ENCODE peak calls at places on chromosomes 4 and X, in nine cellular contexts. One of them, this sample, is unnamed.

GRCh38 chrX:17411189-17411588 is 36.2 kb downstream of the NHS start:
- DNase-seq in DND-41: no peak
- DNase-seq in CD14-positive monocyte: no peak
- DNase-seq in amygdala: no peak
- DNase-seq in stimulated activated CD8-positive, alpha-beta memory T cell treated with anti-CD3 and anti-CD28 coated beads, Interleukin-4, amount 100 ng/mL, for 24 hours: no peak
- DNase-seq in hepatocyte: no peak
- DNase-seq in mesenchymal stem cell: no peak
- DNase-seq in ACHN: no peak
- DNase-seq in GM04504: no peak
- DNase-seq in this sample: no peak

GRCh38 chrX:105226499-105226898 is 6.0 kb upstream of the TEX13A start:
- DNase-seq in DND-41: no peak
- DNase-seq in CD14-positive monocyte: no peak
- DNase-seq in amygdala: no peak
- DNase-seq in stimulated activated CD8-positive, alpha-beta memory T cell treated with anti-CD3 and anti-CD28 coated beads, Interleukin-4, amount 100 ng/mL, for 24 hours: no peak
- DNase-seq in hepatocyte: no peak
- DNase-seq in mesenchymal stem cell: no peak
- DNase-seq in ACHN: no peak
- DNase-seq in GM04504: no peak
- DNase-seq in this sample: no peak

GRCh38 chr4:99074816-99075215 is 13.8 kb downstream of the ADH5 start:
- DNase-seq in DND-41: no peak
- DNase-seq in CD14-positive monocyte: no peak
- DNase-seq in amygdala: no peak
- DNase-seq in stimulated activated CD8-positive, alpha-beta memory T cell treated with anti-CD3 and anti-CD28 coated beads, Interleukin-4, amount 100 ng/mL, for 24 hours: no peak
- DNase-seq in hepatocyte: no peak
- DNase-seq in mesenchymal stem cell: no peak
- DNase-seq in ACHN: no peak
- DNase-seq in GM04504: no peak
- DNase-seq in this sample: no peak

GRCh38 chr4:163367651-163368050 is 24.0 kb downstream of the NPY5R start:
- DNase-seq in DND-41: no peak
- DNase-seq in CD14-positive monocyte: no peak
- DNase-seq in amygdala: no peak
- DNase-seq in stimulated activated CD8-positive, alpha-beta memory T cell treated with anti-CD3 and anti-CD28 coated beads, Interleukin-4, amount 100 ng/mL, for 24 hours: no peak
- DNase-seq in hepatocyte: peak
- DNase-seq in mesenchymal stem cell: peak
- DNase-seq in ACHN: no peak
- DNase-seq in GM04504: no peak
- DNase-seq in this sample: no peak

GRCh38 chr4:84799318-84799717 is 167.2 kb downstream of the WDFY3 start:
- DNase-seq in DND-41: no peak
- DNase-seq in CD14-positive monocyte: no peak
- DNase-seq in amygdala: no peak
- DNase-seq in stimulated activated CD8-positive, alpha-beta memory T cell treated with anti-CD3 and anti-CD28 coated beads, Interleukin-4, amount 100 ng/mL, for 24 hours: no peak
- DNase-seq in hepatocyte: no peak
- DNase-seq in mesenchymal stem cell: no peak
- DNase-seq in ACHN: no peak
- DNase-seq in GM04504: no peak
- DNase-seq in this sample: no peak

GRCh38 chrX:69140837-69141236 is 24.4 kb downstream of the PJA1 start:
- DNase-seq in DND-41: no peak
- DNase-seq in CD14-positive monocyte: no peak
- DNase-seq in amygdala: no peak
- DNase-seq in stimulated activated CD8-positive, alpha-beta memory T cell treated with anti-CD3 and anti-CD28 coated beads, Interleukin-4, amount 100 ng/mL, for 24 hours: no peak
- DNase-seq in hepatocyte: no peak
- DNase-seq in mesenchymal stem cell: no peak
- DNase-seq in ACHN: no peak
- DNase-seq in GM04504: no peak
- DNase-seq in this sample: no peak

GRCh38 chrX:129496625-129497024 is 26.7 kb downstream of the SMARCA1 start:
- DNase-seq in DND-41: no peak
- DNase-seq in CD14-positive monocyte: no peak
- DNase-seq in amygdala: no peak
- DNase-seq in stimulated activated CD8-positive, alpha-beta memory T cell treated with anti-CD3 and anti-CD28 coated beads, Interleukin-4, amount 100 ng/mL, for 24 hours: no peak
- DNase-seq in hepatocyte: no peak
- DNase-seq in mesenchymal stem cell: peak
- DNase-seq in ACHN: no peak
- DNase-seq in GM04504: no peak
- DNase-seq in this sample: no peak

GRCh38 chr4:105976913-105977312 is 81.6 kb downstream of the NPNT start:
- DNase-seq in DND-41: no peak
- DNase-seq in CD14-positive monocyte: no peak
- DNase-seq in amygdala: no peak
- DNase-seq in stimulated activated CD8-positive, alpha-beta memory T cell treated with anti-CD3 and anti-CD28 coated beads, Interleukin-4, amount 100 ng/mL, for 24 hours: no peak
- DNase-seq in hepatocyte: no peak
- DNase-seq in mesenchymal stem cell: no peak
- DNase-seq in ACHN: no peak
- DNase-seq in GM04504: no peak
- DNase-seq in this sample: no peak

GRCh38 chr4:8026455-8026854 is 86.8 kb upstream of the AFAP1 start:
- DNase-seq in DND-41: no peak
- DNase-seq in CD14-positive monocyte: no peak
- DNase-seq in amygdala: no peak
- DNase-seq in stimulated activated CD8-positive, alpha-beta memory T cell treated with anti-CD3 and anti-CD28 coated beads, Interleukin-4, amount 100 ng/mL, for 24 hours: no peak
- DNase-seq in hepatocyte: no peak
- DNase-seq in mesenchymal stem cell: no peak
- DNase-seq in ACHN: no peak
- DNase-seq in GM04504: no peak
- DNase-seq in this sample: no peak

GRCh38 chrX:136963973-136964372 is 69.8 kb downstream of the GPR101 start:
- DNase-seq in DND-41: no peak
- DNase-seq in CD14-positive monocyte: no peak
- DNase-seq in amygdala: no peak
- DNase-seq in stimulated activated CD8-positive, alpha-beta memory T cell treated with anti-CD3 and anti-CD28 coated beads, Interleukin-4, amount 100 ng/mL, for 24 hours: no peak
- DNase-seq in hepatocyte: no peak
- DNase-seq in mesenchymal stem cell: no peak
- DNase-seq in ACHN: no peak
- DNase-seq in GM04504: no peak
- DNase-seq in this sample: no peak

GRCh38 chr4:76090241-76090691 is 15.8 kb downstream of the ART3 start:
- DNase-seq in DND-41: no peak
- DNase-seq in CD14-positive monocyte: peak
- DNase-seq in amygdala: no peak
- DNase-seq in stimulated activated CD8-positive, alpha-beta memory T cell treated with anti-CD3 and anti-CD28 coated beads, Interleukin-4, amount 100 ng/mL, for 24 hours: no peak
- DNase-seq in hepatocyte: peak
- DNase-seq in mesenchymal stem cell: peak
- DNase-seq in ACHN: no peak
- DNase-seq in GM04504: peak
- DNase-seq in this sample: no peak

GRCh38 chr4:3231431-3231980 is 17.5 kb upstream of the MSANTD1 start:
- DNase-seq in DND-41: no peak
- DNase-seq in CD14-positive monocyte: no peak
- DNase-seq in amygdala: no peak
- DNase-seq in stimulated activated CD8-positive, alpha-beta memory T cell treated with anti-CD3 and anti-CD28 coated beads, Interleukin-4, amount 100 ng/mL, for 24 hours: no peak
- DNase-seq in hepatocyte: no peak
- DNase-seq in mesenchymal stem cell: no peak
- DNase-seq in ACHN: no peak
- DNase-seq in GM04504: no peak
- DNase-seq in this sample: no peak

GRCh38 chr4:55318135-55318534 is 27.9 kb upstream of the SRD5A3 start:
- DNase-seq in DND-41: no peak
- DNase-seq in CD14-positive monocyte: no peak
- DNase-seq in amygdala: no peak
- DNase-seq in stimulated activated CD8-positive, alpha-beta memory T cell treated with anti-CD3 and anti-CD28 coated beads, Interleukin-4, amount 100 ng/mL, for 24 hours: no peak
- DNase-seq in hepatocyte: no peak
- DNase-seq in mesenchymal stem cell: no peak
- DNase-seq in ACHN: no peak
- DNase-seq in GM04504: no peak
- DNase-seq in this sample: no peak

GRCh38 chr4:2041234-2042130 is 17.6 kb upstream of the NAT8L start:
- DNase-seq in DND-41: peak
- DNase-seq in CD14-positive monocyte: peak
- DNase-seq in amygdala: no peak
- DNase-seq in stimulated activated CD8-positive, alpha-beta memory T cell treated with anti-CD3 and anti-CD28 coated beads, Interleukin-4, amount 100 ng/mL, for 24 hours: peak
- DNase-seq in hepatocyte: peak
- DNase-seq in mesenchymal stem cell: peak
- DNase-seq in ACHN: peak
- DNase-seq in GM04504: peak
- DNase-seq in this sample: peak

GRCh38 chr4:73864365-73864764 is 4.8 kb upstream of the CXCL1 start:
- DNase-seq in DND-41: no peak
- DNase-seq in CD14-positive monocyte: no peak
- DNase-seq in amygdala: no peak
- DNase-seq in stimulated activated CD8-positive, alpha-beta memory T cell treated with anti-CD3 and anti-CD28 coated beads, Interleukin-4, amount 100 ng/mL, for 24 hours: no peak
- DNase-seq in hepatocyte: peak
- DNase-seq in mesenchymal stem cell: no peak
- DNase-seq in ACHN: peak
- DNase-seq in GM04504: no peak
- DNase-seq in this sample: no peak

GRCh38 chr4:114658179-114658578 is 59.6 kb downstream of the UGT8 start:
- DNase-seq in DND-41: no peak
- DNase-seq in CD14-positive monocyte: no peak
- DNase-seq in amygdala: peak
- DNase-seq in stimulated activated CD8-positive, alpha-beta memory T cell treated with anti-CD3 and anti-CD28 coated beads, Interleukin-4, amount 100 ng/mL, for 24 hours: no peak
- DNase-seq in hepatocyte: no peak
- DNase-seq in mesenchymal stem cell: no peak
- DNase-seq in ACHN: no peak
- DNase-seq in GM04504: no peak
- DNase-seq in this sample: no peak

GRCh38 chrX:106615041-106615440 is 3.3 kb downstream of the RADX start:
- DNase-seq in DND-41: no peak
- DNase-seq in CD14-positive monocyte: no peak
- DNase-seq in amygdala: no peak
- DNase-seq in stimulated activated CD8-positive, alpha-beta memory T cell treated with anti-CD3 and anti-CD28 coated beads, Interleukin-4, amount 100 ng/mL, for 24 hours: no peak
- DNase-seq in hepatocyte: no peak
- DNase-seq in mesenchymal stem cell: peak
- DNase-seq in ACHN: no peak
- DNase-seq in GM04504: no peak
- DNase-seq in this sample: no peak

GRCh38 chr4:1638873-1639272 is 45.2 kb downstream of the FAM53A start:
- DNase-seq in DND-41: no peak
- DNase-seq in CD14-positive monocyte: no peak
- DNase-seq in amygdala: no peak
- DNase-seq in stimulated activated CD8-positive, alpha-beta memory T cell treated with anti-CD3 and anti-CD28 coated beads, Interleukin-4, amount 100 ng/mL, for 24 hours: no peak
- DNase-seq in hepatocyte: no peak
- DNase-seq in mesenchymal stem cell: no peak
- DNase-seq in ACHN: no peak
- DNase-seq in GM04504: no peak
- DNase-seq in this sample: no peak

GRCh38 chr4:74635074-74635473 is 159.2 kb downstream of the BTC start:
- DNase-seq in DND-41: no peak
- DNase-seq in CD14-positive monocyte: no peak
- DNase-seq in amygdala: no peak
- DNase-seq in stimulated activated CD8-positive, alpha-beta memory T cell treated with anti-CD3 and anti-CD28 coated beads, Interleukin-4, amount 100 ng/mL, for 24 hours: no peak
- DNase-seq in hepatocyte: no peak
- DNase-seq in mesenchymal stem cell: no peak
- DNase-seq in ACHN: no peak
- DNase-seq in GM04504: no peak
- DNase-seq in this sample: no peak

GRCh38 chrX:102808336-102808735 is 87.8 kb downstream of the GPRASP3 start:
- DNase-seq in DND-41: no peak
- DNase-seq in CD14-positive monocyte: no peak
- DNase-seq in amygdala: no peak
- DNase-seq in stimulated activated CD8-positive, alpha-beta memory T cell treated with anti-CD3 and anti-CD28 coated beads, Interleukin-4, amount 100 ng/mL, for 24 hours: no peak
- DNase-seq in hepatocyte: no peak
- DNase-seq in mesenchymal stem cell: no peak
- DNase-seq in ACHN: no peak
- DNase-seq in GM04504: no peak
- DNase-seq in this sample: no peak

GRCh38 chr4:8681391-8681790 is 88.8 kb downstream of the CPZ start:
- DNase-seq in DND-41: no peak
- DNase-seq in CD14-positive monocyte: no peak
- DNase-seq in amygdala: no peak
- DNase-seq in stimulated activated CD8-positive, alpha-beta memory T cell treated with anti-CD3 and anti-CD28 coated beads, Interleukin-4, amount 100 ng/mL, for 24 hours: no peak
- DNase-seq in hepatocyte: no peak
- DNase-seq in mesenchymal stem cell: no peak
- DNase-seq in ACHN: no peak
- DNase-seq in GM04504: no peak
- DNase-seq in this sample: no peak

GRCh38 chr4:37981844-37982720 is 21.9 kb downstream of the PTTG2 start:
- DNase-seq in DND-41: no peak
- DNase-seq in CD14-positive monocyte: no peak
- DNase-seq in amygdala: no peak
- DNase-seq in stimulated activated CD8-positive, alpha-beta memory T cell treated with anti-CD3 and anti-CD28 coated beads, Interleukin-4, amount 100 ng/mL, for 24 hours: no peak
- DNase-seq in hepatocyte: no peak
- DNase-seq in mesenchymal stem cell: no peak
- DNase-seq in ACHN: peak
- DNase-seq in GM04504: no peak
- DNase-seq in this sample: peak

GRCh38 chrX:48911407-48912182 is at the start of gene SLC35A2:
- DNase-seq in DND-41: peak
- DNase-seq in CD14-positive monocyte: peak
- DNase-seq in amygdala: peak
- DNase-seq in stimulated activated CD8-positive, alpha-beta memory T cell treated with anti-CD3 and anti-CD28 coated beads, Interleukin-4, amount 100 ng/mL, for 24 hours: peak
- DNase-seq in hepatocyte: peak
- DNase-seq in mesenchymal stem cell: peak
- DNase-seq in ACHN: peak
- DNase-seq in GM04504: no peak
- DNase-seq in this sample: peak

GRCh38 chrX:78330068-78330467 is 2.7 kb upstream of the CYSLTR1 start:
- DNase-seq in DND-41: no peak
- DNase-seq in CD14-positive monocyte: no peak
- DNase-seq in amygdala: no peak
- DNase-seq in stimulated activated CD8-positive, alpha-beta memory T cell treated with anti-CD3 and anti-CD28 coated beads, Interleukin-4, amount 100 ng/mL, for 24 hours: no peak
- DNase-seq in hepatocyte: no peak
- DNase-seq in mesenchymal stem cell: no peak
- DNase-seq in ACHN: no peak
- DNase-seq in GM04504: no peak
- DNase-seq in this sample: no peak

GRCh38 chr4:156999175-156999517 is 27.5 kb upstream of the PDGFC start:
- DNase-seq in DND-41: no peak
- DNase-seq in CD14-positive monocyte: no peak
- DNase-seq in amygdala: no peak
- DNase-seq in stimulated activated CD8-positive, alpha-beta memory T cell treated with anti-CD3 and anti-CD28 coated beads, Interleukin-4, amount 100 ng/mL, for 24 hours: no peak
- DNase-seq in hepatocyte: peak
- DNase-seq in mesenchymal stem cell: peak
- DNase-seq in ACHN: peak
- DNase-seq in GM04504: peak
- DNase-seq in this sample: peak

GRCh38 chrX:39599339-39599738 is 498.4 kb downstream of the BCOR start:
- DNase-seq in DND-41: no peak
- DNase-seq in CD14-positive monocyte: no peak
- DNase-seq in amygdala: no peak
- DNase-seq in stimulated activated CD8-positive, alpha-beta memory T cell treated with anti-CD3 and anti-CD28 coated beads, Interleukin-4, amount 100 ng/mL, for 24 hours: no peak
- DNase-seq in hepatocyte: no peak
- DNase-seq in mesenchymal stem cell: no peak
- DNase-seq in ACHN: no peak
- DNase-seq in GM04504: no peak
- DNase-seq in this sample: no peak

GRCh38 chr4:2058264-2059033 is 678 bp upstream of the NAT8L start:
- DNase-seq in DND-41: no peak
- DNase-seq in CD14-positive monocyte: no peak
- DNase-seq in amygdala: no peak
- DNase-seq in stimulated activated CD8-positive, alpha-beta memory T cell treated with anti-CD3 and anti-CD28 coated beads, Interleukin-4, amount 100 ng/mL, for 24 hours: no peak
- DNase-seq in hepatocyte: peak
- DNase-seq in mesenchymal stem cell: peak
- DNase-seq in ACHN: peak
- DNase-seq in GM04504: no peak
- DNase-seq in this sample: no peak

GRCh38 chr4:139455187-139455586 is 1.3 kb downstream of the RAB33B start:
- DNase-seq in DND-41: no peak
- DNase-seq in CD14-positive monocyte: no peak
- DNase-seq in amygdala: no peak
- DNase-seq in stimulated activated CD8-positive, alpha-beta memory T cell treated with anti-CD3 and anti-CD28 coated beads, Interleukin-4, amount 100 ng/mL, for 24 hours: no peak
- DNase-seq in hepatocyte: no peak
- DNase-seq in mesenchymal stem cell: no peak
- DNase-seq in ACHN: no peak
- DNase-seq in GM04504: no peak
- DNase-seq in this sample: no peak

GRCh38 chr4:106569151-106570029 is 200.8 kb upstream of the GIMD1 start:
- DNase-seq in DND-41: no peak
- DNase-seq in CD14-positive monocyte: no peak
- DNase-seq in amygdala: no peak
- DNase-seq in stimulated activated CD8-positive, alpha-beta memory T cell treated with anti-CD3 and anti-CD28 coated beads, Interleukin-4, amount 100 ng/mL, for 24 hours: no peak
- DNase-seq in hepatocyte: no peak
- DNase-seq in mesenchymal stem cell: no peak
- DNase-seq in ACHN: no peak
- DNase-seq in GM04504: no peak
- DNase-seq in this sample: no peak

GRCh38 chr4:108168213-108168671 is 490 bp downstream of the LEF1 start:
- DNase-seq in DND-41: peak
- DNase-seq in CD14-positive monocyte: no peak
- DNase-seq in amygdala: no peak
- DNase-seq in stimulated activated CD8-positive, alpha-beta memory T cell treated with anti-CD3 and anti-CD28 coated beads, Interleukin-4, amount 100 ng/mL, for 24 hours: no peak
- DNase-seq in hepatocyte: no peak
- DNase-seq in mesenchymal stem cell: peak
- DNase-seq in ACHN: no peak
- DNase-seq in GM04504: peak
- DNase-seq in this sample: peak

GRCh38 chr4:101367201-101367600 is 19.9 kb upstream of the PPP3CA start:
- DNase-seq in DND-41: no peak
- DNase-seq in CD14-positive monocyte: no peak
- DNase-seq in amygdala: no peak
- DNase-seq in stimulated activated CD8-positive, alpha-beta memory T cell treated with anti-CD3 and anti-CD28 coated beads, Interleukin-4, amount 100 ng/mL, for 24 hours: no peak
- DNase-seq in hepatocyte: peak
- DNase-seq in mesenchymal stem cell: peak
- DNase-seq in ACHN: peak
- DNase-seq in GM04504: no peak
- DNase-seq in this sample: peak